ENCODE peak calls at places on chromosomes 12 and 14, in ten cellular contexts. Y, O, E, B, J, R, Z, L, S and W are unnamed samples.

GRCh38 chr14:65101631-65102440 is 481 bp downstream of the MAX start:
- DNase-seq in Y (no peak), O (no peak), E (no peak), B (no peak), J (peak), R (no peak), Z (no peak), L (peak), S (peak), W (peak)

GRCh38 chr12:127389923-127390322 is 877.0 kb upstream of the TMEM132C start:
- DNase-seq in Y (peak), O (peak), E (no peak), B (no peak), J (peak), R (peak), Z (no peak), L (no peak), S (no peak), W (peak)

GRCh38 chr12:32757159-32757556 is 1.5 kb upstream of the YARS2 start:
- DNase-seq in Y (no peak), O (no peak), E (no peak), B (no peak), J (no peak), R (no peak), Z (no peak), L (no peak), S (no peak), W (no peak)

GRCh38 chr14:92728781-92729364 is 19.6 kb downstream of the LGMN start:
- DNase-seq in Y (peak), O (no peak), E (peak), B (no peak), J (no peak), R (no peak), Z (no peak), L (no peak), S (peak), W (no peak)

GRCh38 chr14:87935895-87936294 is 57.1 kb downstream of the GALC start:
- DNase-seq in Y (no peak), O (no peak), E (no peak), B (no peak), J (no peak), R (no peak), Z (no peak), L (no peak), S (no peak), W (no peak)

GRCh38 chr14:87613856-87614255 is 379.1 kb downstream of the GALC start:
- DNase-seq in Y (no peak), O (no peak), E (no peak), B (no peak), J (no peak), R (no peak), Z (no peak), L (no peak), S (no peak), W (no peak)

GRCh38 chr14:72920008-72920407 is 6.3 kb upstream of the DCAF4 start:
- DNase-seq in Y (no peak), O (no peak), E (peak), B (no peak), J (no peak), R (no peak), Z (no peak), L (no peak), S (no peak), W (no peak)

GRCh38 chr14:34256223-34256622 is 205.8 kb downstream of the SPTSSA start:
- DNase-seq in Y (no peak), O (no peak), E (no peak), B (no peak), J (no peak), R (no peak), Z (no peak), L (no peak), S (no peak), W (no peak)

GRCh38 chr12:71465794-71466193 is 26.2 kb downstream of the LGR5 start:
- DNase-seq in Y (no peak), O (no peak), E (peak), B (no peak), J (no peak), R (no peak), Z (no peak), L (no peak), S (no peak), W (no peak)

GRCh38 chr12:7046383-7047143 is 14.0 kb upstream of the C1S start:
- DNase-seq in Y (no peak), O (no peak), E (no peak), B (no peak), J (no peak), R (no peak), Z (no peak), L (no peak), S (no peak), W (no peak)

GRCh38 chr12:7039403-7039802 is 21.1 kb upstream of the C1S start:
- DNase-seq in Y (no peak), O (no peak), E (no peak), B (no peak), J (no peak), R (no peak), Z (no peak), L (no peak), S (no peak), W (no peak)

GRCh38 chr12:7038591-7038990 is 20.3 kb upstream of the LPCAT3 start:
- DNase-seq in Y (no peak), O (no peak), E (no peak), B (no peak), J (no peak), R (no peak), Z (no peak), L (no peak), S (no peak), W (no peak)

GRCh38 chr12:7045913-7046312 is 14.6 kb upstream of the C1S start:
- DNase-seq in Y (no peak), O (no peak), E (no peak), B (no peak), J (no peak), R (no peak), Z (no peak), L (no peak), S (no peak), W (no peak)

GRCh38 chr12:7042847-7043246 is 17.7 kb upstream of the C1S start:
- DNase-seq in Y (peak), O (no peak), E (peak), B (no peak), J (no peak), R (no peak), Z (no peak), L (no peak), S (no peak), W (no peak)
- TF ChIP-seq CTCF in Y (peak), O (peak), E (peak), B (peak), J (peak), R (peak), Z (peak), L (peak), S (no peak), W (no peak)

GRCh38 chr14:100487304-100487703 is 99.9 kb downstream of the BEGAIN start:
- DNase-seq in Y (no peak), O (no peak), E (no peak), B (no peak), J (no peak), R (no peak), Z (no peak), L (no peak), S (no peak), W (no peak)

GRCh38 chr14:100486025-100486828 is 101.0 kb downstream of the BEGAIN start:
- DNase-seq in Y (peak), O (peak), E (peak), B (no peak), J (peak), R (peak), Z (no peak), L (peak), S (no peak), W (peak)

GRCh38 chr14:100484531-100485267 is 102.5 kb downstream of the BEGAIN start:
- DNase-seq in Y (no peak), O (no peak), E (no peak), B (no peak), J (no peak), R (no peak), Z (no peak), L (no peak), S (no peak), W (no peak)

GRCh38 chr14:100490252-100490651 is 97.0 kb downstream of the BEGAIN start:
- DNase-seq in Y (no peak), O (no peak), E (no peak), B (no peak), J (no peak), R (no peak), Z (no peak), L (no peak), S (no peak), W (no peak)

DNA sequence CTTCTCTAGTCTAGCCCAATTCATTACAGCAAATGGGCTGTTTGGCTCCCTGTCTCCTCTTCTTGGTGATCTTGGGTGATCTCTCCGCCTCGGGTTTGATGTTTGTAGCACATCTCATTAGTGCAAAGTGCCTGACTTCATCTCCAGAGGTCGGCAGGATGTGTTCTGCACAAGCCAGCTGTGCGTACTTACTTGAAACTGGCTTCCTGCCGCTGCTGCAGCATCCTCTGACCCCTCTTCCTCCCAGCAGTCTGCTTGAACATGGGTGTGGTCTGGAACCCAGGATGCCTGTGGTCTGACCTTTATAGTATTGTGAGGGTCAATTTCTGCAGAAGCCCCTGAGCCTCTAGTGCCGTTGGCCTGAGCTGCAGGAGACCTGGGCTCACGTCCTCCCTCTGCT is 99.2 kb downstream of the BEGAIN start:
- DNase-seq in Y (no peak), O (no peak), E (no peak), B (no peak), J (no peak), R (no peak), Z (no peak), L (no peak), S (no peak), W (no peak)
- TF ChIP-seq CTCF in Y (no peak), O (no peak), E (no peak), B (no peak), J (no peak), R (no peak), Z (no peak), L (no peak), S (no peak), W (no peak)

DNA sequence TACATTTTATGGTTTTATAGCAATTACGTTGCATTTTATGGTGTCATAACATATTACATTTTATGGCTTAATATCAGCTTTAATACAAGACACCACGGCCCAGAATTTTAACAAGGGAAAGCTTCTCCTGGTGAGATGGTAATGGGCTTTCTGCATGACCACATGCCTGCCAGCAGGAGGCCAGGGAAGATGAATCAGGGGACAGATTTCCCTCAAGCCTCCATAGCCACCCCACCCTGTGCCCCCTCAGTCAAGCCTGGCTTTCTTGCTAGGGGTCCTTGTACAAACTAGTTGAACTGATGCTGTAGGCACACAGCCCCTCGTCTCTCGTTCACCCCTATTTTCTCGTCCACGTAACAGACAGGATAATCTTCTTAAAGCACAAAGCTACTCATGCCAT is 56.6 kb downstream of the HSPB8 start:
- DNase-seq in Y (no peak), O (no peak), E (no peak), B (no peak), J (no peak), R (no peak), Z (no peak), L (no peak), S (no peak), W (peak)
- TF ChIP-seq CTCF in Y (no peak), O (no peak), E (peak), B (no peak), J (peak), R (no peak), Z (no peak), L (peak), S (no peak), W (peak)

GRCh38 chr12:115456946-115457689 is 773.1 kb upstream of the TBX3 start:
- DNase-seq in Y (no peak), O (no peak), E (no peak), B (no peak), J (no peak), R (no peak), Z (no peak), L (no peak), S (no peak), W (peak)
- TF ChIP-seq CTCF in Y (peak), O (no peak), E (no peak), B (no peak), J (peak), R (no peak), Z (no peak), L (peak), S (no peak), W (peak)

GRCh38 chr12:47903927-47904646 is 707 bp downstream of the VDR start:
- DNase-seq in Y (peak), O (peak), E (peak), B (no peak), J (no peak), R (peak), Z (peak), L (peak), S (peak), W (no peak)

GRCh38 chr12:47907851-47908454 is 3.2 kb upstream of the VDR start:
- DNase-seq in Y (no peak), O (no peak), E (no peak), B (no peak), J (no peak), R (no peak), Z (peak), L (no peak), S (no peak), W (no peak)

GRCh38 chr12:47903151-47903611 is 1.6 kb downstream of the VDR start:
- DNase-seq in Y (peak), O (peak), E (peak), B (no peak), J (no peak), R (peak), Z (peak), L (no peak), S (peak), W (no peak)

GRCh38 chr12:47904647-47905312 is at the start of gene VDR:
- DNase-seq in Y (peak), O (no peak), E (peak), B (no peak), J (peak), R (peak), Z (peak), L (peak), S (peak), W (peak)

DNA sequence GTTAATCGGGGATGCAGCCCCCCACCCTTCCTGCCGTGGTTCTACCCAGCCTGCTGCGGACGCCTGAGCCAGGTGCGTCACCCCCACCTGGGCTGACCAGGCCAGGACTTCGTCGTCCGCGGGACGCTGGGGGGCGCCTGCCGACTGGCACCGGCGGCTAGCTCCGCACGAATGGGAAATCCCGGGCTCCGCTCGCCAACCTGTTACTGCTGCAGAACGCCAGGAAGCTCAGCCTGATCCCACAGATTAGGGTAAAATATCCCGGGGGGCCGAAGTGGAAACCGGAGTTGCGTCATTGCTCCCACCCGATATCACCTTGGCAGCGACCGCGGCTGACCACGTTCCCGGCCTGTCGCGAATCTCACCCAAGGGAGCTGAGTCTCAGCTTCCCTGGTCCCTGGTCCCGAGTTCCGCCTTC is 528 bp upstream of the VDR start:
- DNase-seq in Y (no peak), O (no peak), E (peak), B (no peak), J (peak), R (no peak), Z (peak), L (peak), S (no peak), W (peak)
- TF ChIP-seq CTCF in Y (peak), O (peak), E (peak), B (peak), J (peak), R (peak), Z (peak), L (peak), S (no peak), W (peak)

GRCh38 chr14:57865450-57866198 is at the start of gene SLC35F4:
- DNase-seq in Y (no peak), O (no peak), E (peak), B (peak), J (peak), R (no peak), Z (no peak), L (no peak), S (no peak), W (peak)
- TF ChIP-seq CTCF in Y (no peak), O (no peak), E (no peak), B (no peak), J (no peak), R (no peak), Z (no peak), L (no peak), S (no peak), W (no peak)

GRCh38 chr12:44812062-44812461 is 64.1 kb downstream of the NELL2 start:
- DNase-seq in Y (no peak), O (no peak), E (peak), B (no peak), J (no peak), R (peak), Z (no peak), L (no peak), S (no peak), W (no peak)
- TF ChIP-seq CTCF in Y (peak), O (no peak), E (no peak), B (no peak), J (peak), R (peak), Z (no peak), L (no peak), S (no peak), W (no peak)

GRCh38 chr14:30658645-30659044 is 36.5 kb downstream of the SCFD1 start:
- DNase-seq in Y (no peak), O (no peak), E (no peak), B (no peak), J (no peak), R (no peak), Z (no peak), L (no peak), S (no peak), W (no peak)

GRCh38 chr14:30656190-30656632 is 34.1 kb downstream of the SCFD1 start:
- DNase-seq in Y (peak), O (no peak), E (peak), B (no peak), J (no peak), R (peak), Z (no peak), L (no peak), S (no peak), W (peak)

GRCh38 chr14:30655658-30656057 is 33.5 kb downstream of the SCFD1 start:
- DNase-seq in Y (no peak), O (no peak), E (no peak), B (no peak), J (no peak), R (no peak), Z (no peak), L (no peak), S (no peak), W (no peak)

GRCh38 chr14:30657050-30657449 is 34.9 kb downstream of the SCFD1 start:
- DNase-seq in Y (no peak), O (no peak), E (no peak), B (no peak), J (no peak), R (no peak), Z (no peak), L (no peak), S (no peak), W (no peak)

GRCh38 chr14:30657606-30658163 is 35.6 kb downstream of the SCFD1 start:
- DNase-seq in Y (no peak), O (no peak), E (no peak), B (no peak), J (no peak), R (no peak), Z (no peak), L (no peak), S (no peak), W (no peak)
- TF ChIP-seq CTCF in Y (peak), O (peak), E (no peak), B (peak), J (peak), R (peak), Z (no peak), L (peak), S (no peak), W (no peak)